ENCODE peak calls at places on chromosomes 5 and 9, in five cellular contexts. C, N, E, A and X are unnamed samples.

GRCh38 chr9:96361668-96362067 is 21.8 kb downstream of the SLC35D2 start:
- DNase-seq in C (no peak), N (no peak), E (no peak), A (no peak), X (no peak)

GRCh38 chr9:123745933-123746332 is 184.0 kb downstream of the DENND1A start:
- DNase-seq in C (no peak), N (no peak), E (no peak), A (no peak), X (no peak)

GRCh38 chr9:16276866-16277265 is 593.6 kb downstream of the BNC2 start:
- DNase-seq in C (no peak), N (no peak), E (no peak), A (no peak), X (no peak)

GRCh38 chr9:97735070-97735600 is 38.0 kb upstream of the XPA start:
- DNase-seq in C (no peak), N (no peak), E (no peak), A (no peak), X (no peak)

GRCh38 chr5:21615195-21615765 is 1237.9 kb downstream of the CDH12 start:
- DNase-seq in C (no peak), N (no peak), E (no peak), A (no peak), X (no peak)

GRCh38 chr5:36683821-36684434 is 77.5 kb downstream of the SLC1A3 start:
- DNase-seq in C (no peak), N (no peak), E (no peak), A (no peak), X (no peak)

GRCh38 chr5:116068028-116068632 is 16.7 kb upstream of the COMMD10 start:
- DNase-seq in C (peak), N (peak), E (no peak), A (peak), X (no peak)

GRCh38 chr5:11130111-11130510 is 369.1 kb upstream of the DAP start:
- DNase-seq in C (no peak), N (no peak), E (no peak), A (no peak), X (no peak)

GRCh38 chr9:129584136-129584535 is 36.8 kb downstream of the C9orf50 start:
- DNase-seq in C (peak), N (peak), E (peak), A (peak), X (peak)

GRCh38 chr5:35009657-35010056 is 38.1 kb downstream of the AGXT2 start:
- DNase-seq in C (no peak), N (no peak), E (no peak), A (no peak), X (no peak)

GRCh38 chr9:109779711-109780452 is at the start of gene PALM2AKAP2:
- DNase-seq in C (no peak), N (peak), E (peak), A (peak), X (peak)

GRCh38 chr5:88268414-88269184 is at the start of gene TMEM161B:
- DNase-seq in C (peak), N (peak), E (peak), A (peak), X (peak)
- TF ChIP-seq POLR2A in C (peak), N (peak), E (peak), A (no peak), X (peak)

DNA sequence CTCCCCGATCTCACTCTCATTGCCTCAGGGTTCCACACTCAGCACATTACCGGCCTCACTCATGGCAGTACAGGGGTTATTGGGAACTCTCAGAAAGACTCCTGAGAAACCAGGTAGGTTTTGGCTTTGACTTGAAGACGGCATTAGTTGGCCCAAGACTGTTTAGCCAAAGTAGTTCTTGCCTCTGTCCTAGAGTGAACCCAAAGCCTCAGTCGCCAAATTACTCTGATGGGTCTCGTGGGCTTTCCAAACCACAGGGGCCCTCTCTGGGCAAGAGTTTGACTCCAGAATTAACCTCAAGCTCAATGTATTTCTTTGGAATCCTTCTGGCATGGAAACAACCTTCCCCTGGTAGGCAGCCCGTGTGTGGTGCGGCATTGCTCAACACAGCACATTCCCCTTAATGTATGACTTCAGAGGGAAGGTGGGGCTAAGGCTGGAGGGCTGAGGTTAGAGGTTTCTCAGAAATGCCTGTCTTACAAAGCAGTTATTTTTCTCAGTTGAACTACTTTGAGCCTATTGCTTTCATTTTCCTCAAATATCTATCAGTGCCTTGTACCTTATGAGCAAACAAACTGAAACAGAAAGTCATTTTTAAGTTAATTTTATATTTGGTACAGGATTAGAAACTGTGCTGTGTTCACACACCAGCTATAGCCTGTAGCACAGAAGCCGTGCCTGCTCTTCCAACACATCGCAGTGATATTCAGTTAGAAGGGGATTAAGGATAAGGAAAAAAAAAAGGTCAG is 123.8 kb upstream of the HAPLN1 start:
- DNase-seq in C (no peak), N (no peak), E (peak), A (no peak), X (peak)
- TF ChIP-seq POLR2A in C (no peak), N (no peak), E (no peak), A (no peak), X (no peak)

GRCh38 chr5:77850536-77851228 is 74.5 kb upstream of the TBCA start:
- DNase-seq in C (no peak), N (no peak), E (no peak), A (no peak), X (no peak)

GRCh38 chr5:77851229-77852067 is 75.3 kb upstream of the TBCA start:
- DNase-seq in C (no peak), N (no peak), E (no peak), A (peak), X (no peak)

GRCh38 chr5:77852068-77852513 is 76.0 kb upstream of the TBCA start:
- DNase-seq in C (no peak), N (no peak), E (no peak), A (no peak), X (no peak)

GRCh38 chr5:77853353-77853907 is 77.3 kb upstream of the TBCA start:
- DNase-seq in C (no peak), N (no peak), E (no peak), A (no peak), X (no peak)

GRCh38 chr5:77852514-77853352 is 76.6 kb upstream of the TBCA start:
- DNase-seq in C (peak), N (peak), E (peak), A (peak), X (peak)
- TF ChIP-seq POLR2A in C (no peak), N (peak), E (no peak), A (no peak), X (no peak)

GRCh38 chr5:119270955-119271757 is 84.7 kb upstream of the TNFAIP8 start:
- DNase-seq in C (no peak), N (no peak), E (no peak), A (no peak), X (no peak)
- TF ChIP-seq POLR2A in C (no peak), N (no peak), E (no peak), A (no peak), X (no peak)

GRCh38 chr9:2159521-2160417 is 144.6 kb downstream of the SMARCA2 start:
- DNase-seq in C (no peak), N (peak), E (no peak), A (peak), X (no peak)
- TF ChIP-seq POLR2A in C (no peak), N (no peak), E (no peak), A (no peak), X (no peak)

GRCh38 chr5:176446884-176447537 is 1.2 kb upstream of the FAF2 start:
- DNase-seq in C (no peak), N (no peak), E (peak), A (peak), X (no peak)

GRCh38 chr5:176444742-176445141 is 3.4 kb upstream of the FAF2 start:
- DNase-seq in C (no peak), N (no peak), E (no peak), A (no peak), X (no peak)

GRCh38 chr5:176450077-176450476 is 1.9 kb downstream of the FAF2 start:
- DNase-seq in C (no peak), N (no peak), E (no peak), A (no peak), X (no peak)

GRCh38 chr5:176447538-176447981 is 625 bp upstream of the FAF2 start:
- DNase-seq in C (no peak), N (no peak), E (no peak), A (no peak), X (no peak)

GRCh38 chr5:176447982-176448608 is at the start of gene FAF2:
- DNase-seq in C (peak), N (peak), E (peak), A (peak), X (peak)
- TF ChIP-seq POLR2A in C (peak), N (peak), E (peak), A (peak), X (peak)

DNA sequence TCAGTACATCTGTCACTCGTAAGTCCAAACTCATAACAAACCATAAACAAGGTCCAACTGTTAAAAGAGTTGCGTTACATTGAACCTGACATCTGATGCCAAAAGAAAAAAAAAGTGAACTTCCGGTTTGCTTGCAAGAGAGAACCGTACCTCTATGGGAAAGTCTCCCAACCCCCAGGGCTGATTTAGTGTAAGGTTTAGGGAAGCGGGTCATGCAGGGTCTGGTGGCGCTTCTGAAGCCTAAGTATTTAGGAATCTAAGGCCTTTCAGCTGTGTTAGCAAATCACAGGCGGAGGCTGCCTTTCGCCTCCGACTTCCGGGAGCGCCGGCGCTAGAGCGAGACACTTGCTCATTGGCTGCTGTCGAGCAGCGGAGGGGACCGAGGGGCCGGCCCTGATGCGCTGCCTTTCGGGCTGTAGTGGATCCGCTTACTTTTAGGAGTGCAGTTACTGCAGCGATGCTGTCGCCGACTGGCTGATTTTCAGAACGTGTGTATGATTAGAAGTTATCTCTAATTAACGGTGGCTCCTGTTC is 12.0 kb upstream of the GNPDA1 start:
- DNase-seq in C (peak), N (peak), E (peak), A (peak), X (peak)
- TF ChIP-seq POLR2A in C (no peak), N (no peak), E (peak), A (no peak), X (peak)

GRCh38 chr5:54309751-54310432 is 481 bp downstream of the ARL15 start:
- DNase-seq in C (peak), N (peak), E (peak), A (peak), X (no peak)

GRCh38 chr5:54311178-54311811 is 922 bp upstream of the ARL15 start:
- DNase-seq in C (no peak), N (peak), E (no peak), A (no peak), X (no peak)

GRCh38 chr5:54312499-54312898 is 2.1 kb upstream of the ARL15 start:
- DNase-seq in C (no peak), N (no peak), E (no peak), A (no peak), X (no peak)

GRCh38 chr5:54309237-54309636 is 1.1 kb downstream of the ARL15 start:
- DNase-seq in C (no peak), N (no peak), E (no peak), A (peak), X (no peak)

DNA sequence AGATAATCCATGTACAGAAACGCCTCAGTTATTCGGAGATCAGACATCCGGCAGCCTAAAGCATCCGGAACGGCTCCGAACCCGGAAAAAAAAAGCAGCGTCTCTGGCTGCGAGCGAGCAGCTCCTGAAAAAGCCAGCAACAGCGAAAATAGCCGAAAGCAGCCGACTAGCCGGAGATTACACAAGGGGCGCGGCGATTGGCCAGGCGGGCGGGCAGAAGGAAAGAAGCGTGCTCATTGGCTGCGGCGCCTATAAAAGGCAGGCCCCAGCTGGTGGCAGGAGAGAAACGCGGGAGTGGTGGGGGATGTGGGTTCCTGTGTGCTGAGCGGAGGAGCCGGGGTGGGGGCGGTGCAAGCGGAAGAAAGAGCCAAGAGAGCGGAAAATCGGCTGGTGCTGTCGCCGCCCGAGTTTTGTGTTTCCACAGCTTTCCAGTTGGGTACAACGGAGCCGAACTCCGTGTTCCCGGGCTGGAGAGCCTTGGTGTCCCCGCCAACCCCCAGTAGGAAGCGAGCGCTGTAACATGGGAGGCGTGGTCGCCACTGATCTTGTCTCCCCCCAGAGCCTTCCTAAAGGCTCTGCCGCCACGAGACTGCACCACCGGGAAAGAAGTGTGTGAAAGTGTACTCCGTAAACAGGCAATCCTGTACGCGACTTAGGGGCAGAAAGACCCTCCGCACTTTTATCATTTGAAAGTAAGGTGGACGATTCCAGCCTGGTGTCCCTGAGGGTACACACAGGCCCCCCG is at the start of gene ARL15:
- DNase-seq in C (peak), N (peak), E (peak), A (peak), X (peak)
- TF ChIP-seq POLR2A in C (peak), N (peak), E (peak), A (peak), X (peak)